ENCODE peak calls at places on chromosomes 2 and 18, in nine cellular contexts. One of them, this sample, is unnamed.

GRCh38 chr2:30527859-30528258 is 80.8 kb downstream of the LCLAT1 start:
- DNase-seq in left ventricle myocardium inferior: no peak
- DNase-seq in thoracic aorta: no peak
- DNase-seq in tibial artery: no peak
- DNase-seq in IMR-90: peak; percentile 52
- DNase-seq in body of pancreas: no peak
- DNase-seq in CD8-positive, alpha-beta T cell: no peak
- DNase-seq in uterus: no peak
- DNase-seq in colonic mucosa: no peak
- DNase-seq in this sample: no peak

GRCh38 chr18:9743200-9744016 is 35.3 kb downstream of the RAB31 start:
- DNase-seq in left ventricle myocardium inferior: no peak
- DNase-seq in thoracic aorta: peak; percentile 54
- DNase-seq in tibial artery: no peak
- DNase-seq in IMR-90: peak; percentile 98
- DNase-seq in body of pancreas: peak; percentile 29
- DNase-seq in CD8-positive, alpha-beta T cell: no peak
- DNase-seq in uterus: no peak
- DNase-seq in colonic mucosa: no peak
- DNase-seq in this sample: peak; percentile 56

GRCh38 chr2:119198267-119198840 is 25.3 kb upstream of the STEAP3 start:
- DNase-seq in left ventricle myocardium inferior: no peak
- DNase-seq in thoracic aorta: no peak
- DNase-seq in tibial artery: no peak
- DNase-seq in IMR-90: peak; percentile 41
- DNase-seq in body of pancreas: no peak
- DNase-seq in CD8-positive, alpha-beta T cell: no peak
- DNase-seq in uterus: no peak
- DNase-seq in colonic mucosa: no peak
- DNase-seq in this sample: no peak

GRCh38 chr2:34785206-34785785 is 1186.2 kb upstream of the FAM98A start:
- DNase-seq in left ventricle myocardium inferior: no peak
- DNase-seq in thoracic aorta: no peak
- DNase-seq in tibial artery: no peak
- DNase-seq in IMR-90: no peak
- DNase-seq in body of pancreas: no peak
- DNase-seq in CD8-positive, alpha-beta T cell: no peak
- DNase-seq in uterus: no peak
- DNase-seq in colonic mucosa: no peak
- DNase-seq in this sample: no peak

GRCh38 chr2:116435648-116436047 is 1378.8 kb upstream of the DDX18 start:
- DNase-seq in left ventricle myocardium inferior: no peak
- DNase-seq in thoracic aorta: no peak
- DNase-seq in tibial artery: no peak
- DNase-seq in IMR-90: no peak
- DNase-seq in body of pancreas: no peak
- DNase-seq in CD8-positive, alpha-beta T cell: no peak
- DNase-seq in uterus: no peak
- DNase-seq in colonic mucosa: no peak
- DNase-seq in this sample: no peak

GRCh38 chr18:74342416-74343043 is 26.9 kb downstream of the C18orf63 start:
- DNase-seq in left ventricle myocardium inferior: no peak
- DNase-seq in thoracic aorta: no peak
- DNase-seq in tibial artery: no peak
- DNase-seq in IMR-90: peak; percentile 77
- DNase-seq in body of pancreas: peak; percentile 45
- DNase-seq in CD8-positive, alpha-beta T cell: peak; percentile 41
- DNase-seq in uterus: no peak
- DNase-seq in colonic mucosa: peak; percentile 53
- DNase-seq in this sample: no peak

GRCh38 chr2:106096446-106097369 is 97.4 kb downstream of the UXS1 start:
- DNase-seq in left ventricle myocardium inferior: no peak
- DNase-seq in thoracic aorta: no peak
- DNase-seq in tibial artery: no peak
- DNase-seq in IMR-90: no peak
- DNase-seq in body of pancreas: no peak
- DNase-seq in CD8-positive, alpha-beta T cell: peak; percentile 55
- DNase-seq in uterus: no peak
- DNase-seq in colonic mucosa: no peak
- DNase-seq in this sample: no peak

GRCh38 chr2:188997276-188997675 is 23.1 kb downstream of the COL3A1 start:
- DNase-seq in left ventricle myocardium inferior: no peak
- DNase-seq in thoracic aorta: no peak
- DNase-seq in tibial artery: no peak
- DNase-seq in IMR-90: no peak
- DNase-seq in body of pancreas: no peak
- DNase-seq in CD8-positive, alpha-beta T cell: no peak
- DNase-seq in uterus: no peak
- DNase-seq in colonic mucosa: no peak
- DNase-seq in this sample: no peak

GRCh38 chr2:12005886-12006681 is 259.7 kb downstream of the LPIN1 start:
- DNase-seq in left ventricle myocardium inferior: no peak
- DNase-seq in thoracic aorta: no peak
- DNase-seq in tibial artery: no peak
- DNase-seq in IMR-90: no peak
- DNase-seq in body of pancreas: peak; percentile 72
- DNase-seq in CD8-positive, alpha-beta T cell: peak; percentile 79
- DNase-seq in uterus: no peak
- DNase-seq in colonic mucosa: peak; percentile 30
- DNase-seq in this sample: no peak

GRCh38 chr18:44896817-44897216 is 216.1 kb downstream of the SETBP1 start:
- DNase-seq in left ventricle myocardium inferior: no peak
- DNase-seq in thoracic aorta: no peak
- DNase-seq in tibial artery: no peak
- DNase-seq in IMR-90: no peak
- DNase-seq in body of pancreas: peak; percentile 82
- DNase-seq in CD8-positive, alpha-beta T cell: no peak
- DNase-seq in uterus: no peak
- DNase-seq in colonic mucosa: no peak
- DNase-seq in this sample: no peak

GRCh38 chr18:48024009-48024512 is 93.6 kb upstream of the SMAD2 start:
- DNase-seq in left ventricle myocardium inferior: no peak
- DNase-seq in thoracic aorta: no peak
- DNase-seq in tibial artery: no peak
- DNase-seq in IMR-90: no peak
- DNase-seq in body of pancreas: no peak
- DNase-seq in CD8-positive, alpha-beta T cell: no peak
- DNase-seq in uterus: no peak
- DNase-seq in colonic mucosa: no peak
- DNase-seq in this sample: no peak
- H3K4me1 ChIP-seq in left ventricle myocardium inferior: peaks cover 30% of the 10 kb centered on the region
- H3K4me1 ChIP-seq in thoracic aorta: peaks cover 31% of the 10 kb centered on the region
- H3K4me1 ChIP-seq in tibial artery: no peaks in the 10 kb centered on the region
- H3K4me1 ChIP-seq in IMR-90: no peaks in the 10 kb centered on the region
- H3K4me1 ChIP-seq in body of pancreas: no peaks in the 10 kb centered on the region
- H3K4me1 ChIP-seq in CD8-positive, alpha-beta T cell: no peaks in the 10 kb centered on the region
- H3K4me1 ChIP-seq in uterus: no peaks in the 10 kb centered on the region
- H3K4me1 ChIP-seq in colonic mucosa: no peaks in the 10 kb centered on the region
- H3K4me1 ChIP-seq in this sample: no peaks in the 10 kb centered on the region

DNA sequence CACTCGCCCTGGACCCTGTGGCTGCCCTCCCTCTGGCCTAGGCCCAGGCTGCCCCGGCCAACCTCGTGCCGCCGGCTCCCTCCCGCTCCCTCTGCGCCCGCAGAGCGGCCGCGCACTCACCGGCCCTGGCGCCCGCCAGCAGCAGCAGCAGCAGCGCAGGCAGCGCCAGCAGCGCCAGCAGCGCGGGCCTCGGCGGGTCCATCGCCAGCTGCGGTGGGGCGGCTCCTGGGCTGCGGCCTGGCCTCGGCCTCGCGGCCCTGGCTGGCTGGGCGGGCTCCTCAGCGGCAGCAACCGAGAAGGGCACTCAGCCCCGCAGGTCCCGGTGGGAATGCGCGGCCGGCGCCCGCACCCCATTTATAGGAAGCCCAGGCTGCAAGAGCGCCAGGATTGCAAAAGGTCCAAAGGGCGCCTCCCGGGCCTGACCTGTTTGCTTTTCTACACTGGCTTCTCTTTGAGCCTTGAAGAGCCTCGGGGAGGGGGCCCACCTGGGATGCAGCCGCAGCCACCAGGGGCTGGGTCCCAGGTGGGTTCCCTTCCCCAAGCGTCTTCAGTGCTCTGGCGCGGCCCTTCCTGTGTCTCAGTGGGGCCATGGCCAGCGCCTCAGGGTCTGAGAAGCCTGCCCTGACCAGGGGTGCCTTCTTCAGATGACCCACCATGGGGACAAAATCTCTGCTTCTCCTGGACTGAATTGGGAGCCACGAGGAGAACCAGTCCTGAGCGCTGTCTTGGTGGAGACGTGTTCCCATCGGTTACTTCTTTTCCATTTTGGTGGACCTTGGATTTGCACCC is at the start of gene APOB:
- DNase-seq in left ventricle myocardium inferior: peak; percentile 16
- DNase-seq in thoracic aorta: no peak
- DNase-seq in tibial artery: no peak
- DNase-seq in IMR-90: no peak
- DNase-seq in body of pancreas: peak; percentile 29
- DNase-seq in CD8-positive, alpha-beta T cell: no peak
- DNase-seq in uterus: no peak
- DNase-seq in colonic mucosa: no peak
- DNase-seq in this sample: peak; percentile 27
- H3K4me3 ChIP-seq in left ventricle myocardium inferior: peak within 1 kb of the TSS; percentile 56
- H3K4me3 ChIP-seq in thoracic aorta: peak within 1 kb of the TSS; percentile 55
- H3K4me3 ChIP-seq in tibial artery: peak within 1 kb of the TSS; percentile 36
- H3K4me3 ChIP-seq in IMR-90: no peak within 1 kb of the TSS
- H3K4me3 ChIP-seq in body of pancreas: no peak within 1 kb of the TSS
- H3K4me3 ChIP-seq in CD8-positive, alpha-beta T cell: no peak within 1 kb of the TSS
- H3K4me3 ChIP-seq in uterus: no peak within 1 kb of the TSS
- H3K4me3 ChIP-seq in colonic mucosa: no peak within 1 kb of the TSS
- H3K4me3 ChIP-seq in this sample: no peak within 1 kb of the TSS

DNA sequence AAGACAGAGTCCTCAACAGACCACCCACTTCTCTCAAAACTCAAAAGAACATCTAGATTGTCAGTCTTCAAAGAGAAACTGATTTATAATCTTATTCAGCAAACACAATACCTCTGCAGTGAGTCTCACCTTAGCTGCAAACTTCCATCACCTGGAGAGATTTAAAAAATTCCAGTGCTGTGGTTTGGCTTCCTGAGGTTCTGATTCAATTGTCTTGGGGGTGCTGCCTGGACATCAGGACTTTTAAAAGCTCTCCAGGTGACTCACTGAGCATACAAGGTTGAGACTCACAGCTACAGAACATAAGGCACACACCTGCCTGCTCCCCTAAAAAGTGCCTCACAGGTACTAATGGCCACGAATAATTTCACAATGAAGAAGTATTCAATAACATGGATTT is 40.3 kb downstream of the RNF152 start:
- DNase-seq in left ventricle myocardium inferior: no peak
- DNase-seq in thoracic aorta: no peak
- DNase-seq in tibial artery: no peak
- DNase-seq in IMR-90: no peak
- DNase-seq in body of pancreas: no peak
- DNase-seq in CD8-positive, alpha-beta T cell: no peak
- DNase-seq in uterus: no peak
- DNase-seq in colonic mucosa: no peak
- DNase-seq in this sample: no peak
- TF ChIP-seq CTCF in left ventricle myocardium inferior: no peak
- TF ChIP-seq CTCF in thoracic aorta: no peak
- TF ChIP-seq CTCF in tibial artery: no peak
- TF ChIP-seq CTCF in IMR-90: no peak
- TF ChIP-seq CTCF in body of pancreas: no peak
- TF ChIP-seq CTCF in CD8-positive, alpha-beta T cell: no peak
- TF ChIP-seq CTCF in uterus: no peak
- TF ChIP-seq CTCF in colonic mucosa: no peak
- TF ChIP-seq CTCF in this sample: no peak

GRCh38 chr2:227479865-227480475 is 8.0 kb downstream of the AGFG1 start:
- DNase-seq in left ventricle myocardium inferior: no peak
- DNase-seq in thoracic aorta: no peak
- DNase-seq in tibial artery: no peak
- DNase-seq in IMR-90: peak; percentile 58
- DNase-seq in body of pancreas: no peak
- DNase-seq in CD8-positive, alpha-beta T cell: no peak
- DNase-seq in uterus: no peak
- DNase-seq in colonic mucosa: no peak
- DNase-seq in this sample: no peak
- H3K4me1 ChIP-seq in left ventricle myocardium inferior: peaks cover 82% of the 10 kb centered on the region
- H3K4me1 ChIP-seq in thoracic aorta: peaks cover 60% of the 10 kb centered on the region
- H3K4me1 ChIP-seq in tibial artery: no peaks in the 10 kb centered on the region
- H3K4me1 ChIP-seq in IMR-90: peaks cover 5% of the 10 kb centered on the region
- H3K4me1 ChIP-seq in body of pancreas: peaks cover 41% of the 10 kb centered on the region
- H3K4me1 ChIP-seq in CD8-positive, alpha-beta T cell: peaks cover 49% of the 10 kb centered on the region
- H3K4me1 ChIP-seq in uterus: no peaks in the 10 kb centered on the region
- H3K4me1 ChIP-seq in colonic mucosa: no peaks in the 10 kb centered on the region
- H3K4me1 ChIP-seq in this sample: peaks cover 7% of the 10 kb centered on the region

GRCh38 chr2:27085670-27086089 is 892 bp upstream of the KHK start:
- DNase-seq in left ventricle myocardium inferior: peak; percentile 82
- DNase-seq in thoracic aorta: no peak
- DNase-seq in tibial artery: peak; percentile 86
- DNase-seq in IMR-90: peak; percentile 45
- DNase-seq in body of pancreas: peak; percentile 80
- DNase-seq in CD8-positive, alpha-beta T cell: peak; percentile 38
- DNase-seq in uterus: peak; percentile 80
- DNase-seq in colonic mucosa: peak; percentile 81
- DNase-seq in this sample: peak; percentile 80

GRCh38 chr2:27084297-27085061 is 2.1 kb upstream of the KHK start:
- DNase-seq in left ventricle myocardium inferior: no peak
- DNase-seq in thoracic aorta: no peak
- DNase-seq in tibial artery: no peak
- DNase-seq in IMR-90: no peak
- DNase-seq in body of pancreas: no peak
- DNase-seq in CD8-positive, alpha-beta T cell: no peak
- DNase-seq in uterus: no peak
- DNase-seq in colonic mucosa: no peak
- DNase-seq in this sample: no peak

GRCh38 chr2:27083410-27084296 is 2.9 kb upstream of the KHK start:
- DNase-seq in left ventricle myocardium inferior: no peak
- DNase-seq in thoracic aorta: no peak
- DNase-seq in tibial artery: no peak
- DNase-seq in IMR-90: no peak
- DNase-seq in body of pancreas: no peak
- DNase-seq in CD8-positive, alpha-beta T cell: no peak
- DNase-seq in uterus: no peak
- DNase-seq in colonic mucosa: no peak
- DNase-seq in this sample: no peak

GRCh38 chr2:27086090-27086721 is 366 bp upstream of the KHK start:
- DNase-seq in left ventricle myocardium inferior: peak; percentile 96
- DNase-seq in thoracic aorta: peak; percentile 72
- DNase-seq in tibial artery: peak; percentile 93
- DNase-seq in IMR-90: peak; percentile 86
- DNase-seq in body of pancreas: peak; percentile 96
- DNase-seq in CD8-positive, alpha-beta T cell: peak; percentile 94
- DNase-seq in uterus: peak; percentile 98
- DNase-seq in colonic mucosa: peak; percentile 96
- DNase-seq in this sample: peak; percentile 98

DNA sequence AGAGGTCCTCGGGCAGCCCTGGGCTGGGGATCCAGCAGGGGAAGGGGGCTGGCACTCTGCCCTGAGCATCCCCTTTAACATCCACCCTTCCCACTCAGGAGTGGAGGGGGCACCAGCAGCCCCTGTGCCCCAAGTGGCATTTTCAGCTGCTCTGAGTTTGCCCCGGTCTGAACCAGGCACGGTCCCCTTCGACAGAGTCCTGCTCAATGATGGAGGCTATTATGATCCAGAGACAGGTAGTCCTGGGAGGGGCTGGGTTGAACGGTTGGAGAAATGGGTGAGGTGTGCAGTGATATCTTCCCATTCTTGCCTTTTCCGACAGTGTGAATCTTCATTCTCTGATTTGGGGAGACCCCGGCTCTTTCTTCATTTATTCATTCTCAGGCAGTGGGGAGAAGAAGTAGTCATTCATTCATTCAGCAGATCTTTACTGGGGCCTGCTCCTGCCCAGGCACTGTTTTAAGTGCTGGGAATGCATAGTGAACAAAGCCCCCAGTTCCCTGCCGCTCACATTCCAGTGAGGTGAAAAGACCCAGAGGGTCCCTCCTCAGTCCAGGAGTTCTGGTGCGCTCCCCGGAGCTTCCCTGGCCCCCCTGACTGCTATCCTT is 1.4 kb upstream of the KHK start:
- DNase-seq in left ventricle myocardium inferior: no peak
- DNase-seq in thoracic aorta: no peak
- DNase-seq in tibial artery: no peak
- DNase-seq in IMR-90: no peak
- DNase-seq in body of pancreas: no peak
- DNase-seq in CD8-positive, alpha-beta T cell: no peak
- DNase-seq in uterus: no peak
- DNase-seq in colonic mucosa: no peak
- DNase-seq in this sample: no peak
- H3K4me3 ChIP-seq in left ventricle myocardium inferior: peak overlapping the region; percentile 84
- H3K4me3 ChIP-seq in thoracic aorta: peak overlapping the region; percentile 83
- H3K4me3 ChIP-seq in tibial artery: peak overlapping the region; percentile 63
- H3K4me3 ChIP-seq in IMR-90: no peak overlapping the region
- H3K4me3 ChIP-seq in body of pancreas: no peak overlapping the region
- H3K4me3 ChIP-seq in CD8-positive, alpha-beta T cell: peak overlapping the region; percentile 80
- H3K4me3 ChIP-seq in uterus: peak overlapping the region; percentile 62
- H3K4me3 ChIP-seq in colonic mucosa: peak overlapping the region; percentile 75
- H3K4me3 ChIP-seq in this sample: no peak overlapping the region